ENCODE peak calls at places on chromosomes 1 and 21, in four cellular contexts. One of them, this sample, is unnamed.

GRCh38 chr21:45590726-45591618 is 48.7 kb upstream of the SLC19A1 start:
- DNase-seq in GM23338: peak
- DNase-seq in astrocyte: no peak
- DNase-seq in heart left ventricle: no peak
- DNase-seq in this sample: peak

GRCh38 chr1:102970496-102971078 is 137.7 kb downstream of the COL11A1 start:
- DNase-seq in astrocyte: peak
- DNase-seq in GM23338: peak
- DNase-seq in heart left ventricle: no peak
- DNase-seq in this sample: no peak

GRCh38 chr1:32464716-32465540 is at the start of gene ZBTB8B:
- DNase-seq in GM23338: peak
- DNase-seq in astrocyte: peak
- DNase-seq in heart left ventricle: peak
- DNase-seq in this sample: peak

GRCh38 chr1:91123773-91124172 is 101.9 kb upstream of the ZNF644 start:
- DNase-seq in astrocyte: no peak
- DNase-seq in heart left ventricle: no peak
- DNase-seq in GM23338: peak
- DNase-seq in this sample: no peak

GRCh38 chr1:218474089-218474488 is 129.0 kb downstream of the TGFB2 start:
- DNase-seq in astrocyte: no peak
- DNase-seq in GM23338: no peak
- DNase-seq in heart left ventricle: no peak
- DNase-seq in this sample: no peak

GRCh38 chr1:151839457-151840409 is at the start of gene C2CD4D:
- DNase-seq in GM23338: peak
- DNase-seq in heart left ventricle: peak
- DNase-seq in astrocyte: no peak
- DNase-seq in this sample: peak

GRCh38 chr21:26117324-26117971 is 53.1 kb downstream of the APP start:
- DNase-seq in heart left ventricle: no peak
- DNase-seq in astrocyte: no peak
- DNase-seq in GM23338: no peak
- DNase-seq in this sample: no peak

GRCh38 chr1:200880212-200880611 is 7.4 kb downstream of the GPR25 start:
- DNase-seq in astrocyte: no peak
- DNase-seq in heart left ventricle: no peak
- DNase-seq in GM23338: no peak
- DNase-seq in this sample: no peak

GRCh38 chr1:231363624-231364023 is 25.5 kb downstream of the SPRTN start:
- DNase-seq in astrocyte: no peak
- DNase-seq in heart left ventricle: no peak
- DNase-seq in GM23338: no peak
- DNase-seq in this sample: no peak

GRCh38 chr1:84278905-84279304 is 22.6 kb upstream of the SAMD13 start:
- DNase-seq in GM23338: no peak
- DNase-seq in astrocyte: no peak
- DNase-seq in heart left ventricle: no peak
- DNase-seq in this sample: no peak

GRCh38 chr1:55255901-55256300 is 40.7 kb upstream of the USP24 start:
- DNase-seq in astrocyte: no peak
- DNase-seq in GM23338: no peak
- DNase-seq in heart left ventricle: no peak
- DNase-seq in this sample: no peak

GRCh38 chr1:85320371-85321131 is 44.1 kb upstream of the BCL10 start:
- DNase-seq in GM23338: no peak
- DNase-seq in astrocyte: peak
- DNase-seq in heart left ventricle: no peak
- DNase-seq in this sample: no peak

GRCh38 chr21:20639026-20639425 is 359.2 kb upstream of the NCAM2 start:
- DNase-seq in heart left ventricle: no peak
- DNase-seq in GM23338: no peak
- DNase-seq in astrocyte: no peak
- DNase-seq in this sample: no peak

GRCh38 chr1:9593492-9594465 is 5.1 kb downstream of the TMEM201 start:
- DNase-seq in astrocyte: peak
- DNase-seq in heart left ventricle: peak
- DNase-seq in GM23338: peak
- DNase-seq in this sample: peak

GRCh38 chr1:203521071-203521794 is 27.3 kb downstream of the OPTC start:
- DNase-seq in astrocyte: no peak
- DNase-seq in heart left ventricle: no peak
- DNase-seq in GM23338: no peak
- DNase-seq in this sample: no peak

GRCh38 chr1:56385314-56385713 is 194.0 kb downstream of the PLPP3 start:
- DNase-seq in heart left ventricle: no peak
- DNase-seq in astrocyte: no peak
- DNase-seq in GM23338: no peak
- DNase-seq in this sample: no peak

GRCh38 chr1:22527555-22528296 is 35.6 kb upstream of the EPHA8 start:
- DNase-seq in GM23338: peak
- DNase-seq in heart left ventricle: no peak
- DNase-seq in astrocyte: no peak
- DNase-seq in this sample: no peak

GRCh38 chr1:51697160-51697559 is 80.3 kb downstream of the OSBPL9 start:
- DNase-seq in astrocyte: peak
- DNase-seq in heart left ventricle: no peak
- DNase-seq in GM23338: no peak
- DNase-seq in this sample: no peak

GRCh38 chr1:244559561-244559960 is 93.4 kb upstream of the DESI2 start:
- DNase-seq in heart left ventricle: no peak
- DNase-seq in GM23338: no peak
- DNase-seq in astrocyte: no peak
- DNase-seq in this sample: no peak

GRCh38 chr1:89273324-89273778 is 691 bp upstream of the GBP5 start:
- DNase-seq in astrocyte: no peak
- DNase-seq in heart left ventricle: no peak
- DNase-seq in GM23338: no peak
- DNase-seq in this sample: no peak

GRCh38 chr1:104702731-104703130 is 953.0 kb downstream of the AMY1C start:
- DNase-seq in heart left ventricle: no peak
- DNase-seq in astrocyte: no peak
- DNase-seq in GM23338: no peak
- DNase-seq in this sample: no peak

GRCh38 chr1:202130816-202131522 is 8.3 kb downstream of the GPR37L1 start:
- DNase-seq in heart left ventricle: peak
- DNase-seq in GM23338: no peak
- DNase-seq in astrocyte: no peak
- DNase-seq in this sample: no peak

GRCh38 chr1:2650967-2651645 is 18.3 kb upstream of the MMEL1 start:
- DNase-seq in heart left ventricle: no peak
- DNase-seq in astrocyte: no peak
- DNase-seq in GM23338: no peak
- DNase-seq in this sample: no peak

GRCh38 chr1:197321821-197322220 is 53.8 kb downstream of the CRB1 start:
- DNase-seq in GM23338: no peak
- DNase-seq in astrocyte: peak
- DNase-seq in heart left ventricle: no peak
- DNase-seq in this sample: no peak

GRCh38 chr1:44251486-44251885 is 38.2 kb downstream of the DMAP1 start:
- DNase-seq in heart left ventricle: no peak
- DNase-seq in astrocyte: no peak
- DNase-seq in GM23338: no peak
- DNase-seq in this sample: peak

GRCh38 chr1:230797376-230798186 is 50.4 kb downstream of the CAPN9 start:
- DNase-seq in astrocyte: peak
- DNase-seq in heart left ventricle: peak
- DNase-seq in GM23338: peak
- DNase-seq in this sample: peak

GRCh38 chr1:66623812-66624211 is 89.9 kb downstream of the SGIP1 start:
- DNase-seq in astrocyte: peak
- DNase-seq in heart left ventricle: no peak
- DNase-seq in GM23338: no peak
- DNase-seq in this sample: no peak

GRCh38 chr1:202069670-202070069 is 53.0 kb upstream of the GPR37L1 start:
- DNase-seq in heart left ventricle: no peak
- DNase-seq in astrocyte: no peak
- DNase-seq in GM23338: no peak
- DNase-seq in this sample: no peak

GRCh38 chr1:8889925-8890785 is 11.7 kb upstream of the ENO1 start:
- DNase-seq in heart left ventricle: peak
- DNase-seq in GM23338: no peak
- DNase-seq in astrocyte: peak
- DNase-seq in this sample: peak

GRCh38 chr21:26715878-26716506 is 129.2 kb downstream of the ADAMTS1 start:
- DNase-seq in astrocyte: peak
- DNase-seq in heart left ventricle: peak
- DNase-seq in GM23338: peak
- DNase-seq in this sample: peak

GRCh38 chr21:46661211-46661625 is 25.7 kb downstream of the PRMT2 start:
- DNase-seq in GM23338: peak
- DNase-seq in astrocyte: peak
- DNase-seq in heart left ventricle: peak
- DNase-seq in this sample: peak

GRCh38 chr1:100658716-100659026 is 60.9 kb upstream of the VCAM1 start:
- DNase-seq in heart left ventricle: no peak
- DNase-seq in GM23338: no peak
- DNase-seq in astrocyte: no peak
- DNase-seq in this sample: no peak

GRCh38 chr1:10865518-10866313 is 69.3 kb upstream of the CASZ1 start:
- DNase-seq in astrocyte: no peak
- DNase-seq in heart left ventricle: no peak
- DNase-seq in GM23338: peak
- DNase-seq in this sample: no peak

GRCh38 chr21:27359141-27359540 is 392.3 kb upstream of the ADAMTS5 start:
- DNase-seq in astrocyte: peak
- DNase-seq in GM23338: no peak
- DNase-seq in heart left ventricle: no peak
- DNase-seq in this sample: no peak

GRCh38 chr1:205706601-205707502 is 26.5 kb upstream of the SLC45A3 start:
- DNase-seq in heart left ventricle: no peak
- DNase-seq in astrocyte: no peak
- DNase-seq in GM23338: no peak
- DNase-seq in this sample: no peak
- H3K27ac ChIP-seq in heart left ventricle: peak
- H3K27ac ChIP-seq in astrocyte: no peak
- H3K27ac ChIP-seq in GM23338: peak
- H3K27ac ChIP-seq in this sample: no peak

GRCh38 chr1:46303038-46303871 is at the start of the genes LRRC41 and UQCRH:
- DNase-seq in heart left ventricle: peak
- DNase-seq in astrocyte: peak
- DNase-seq in GM23338: peak
- DNase-seq in this sample: peak

GRCh38 chr1:46301406-46302090 is 1.9 kb downstream of the LRRC41 start:
- DNase-seq in GM23338: peak
- DNase-seq in heart left ventricle: peak
- DNase-seq in astrocyte: peak
- DNase-seq in this sample: no peak

GRCh38 chr1:46300673-46301405 is 2.6 kb downstream of the LRRC41 start:
- DNase-seq in GM23338: peak
- DNase-seq in astrocyte: peak
- DNase-seq in heart left ventricle: peak
- DNase-seq in this sample: no peak

GRCh38 chr1:46303872-46304326 is 401 bp downstream of the UQCRH start:
- DNase-seq in GM23338: peak
- DNase-seq in astrocyte: no peak
- DNase-seq in heart left ventricle: no peak
- DNase-seq in this sample: no peak

DNA sequence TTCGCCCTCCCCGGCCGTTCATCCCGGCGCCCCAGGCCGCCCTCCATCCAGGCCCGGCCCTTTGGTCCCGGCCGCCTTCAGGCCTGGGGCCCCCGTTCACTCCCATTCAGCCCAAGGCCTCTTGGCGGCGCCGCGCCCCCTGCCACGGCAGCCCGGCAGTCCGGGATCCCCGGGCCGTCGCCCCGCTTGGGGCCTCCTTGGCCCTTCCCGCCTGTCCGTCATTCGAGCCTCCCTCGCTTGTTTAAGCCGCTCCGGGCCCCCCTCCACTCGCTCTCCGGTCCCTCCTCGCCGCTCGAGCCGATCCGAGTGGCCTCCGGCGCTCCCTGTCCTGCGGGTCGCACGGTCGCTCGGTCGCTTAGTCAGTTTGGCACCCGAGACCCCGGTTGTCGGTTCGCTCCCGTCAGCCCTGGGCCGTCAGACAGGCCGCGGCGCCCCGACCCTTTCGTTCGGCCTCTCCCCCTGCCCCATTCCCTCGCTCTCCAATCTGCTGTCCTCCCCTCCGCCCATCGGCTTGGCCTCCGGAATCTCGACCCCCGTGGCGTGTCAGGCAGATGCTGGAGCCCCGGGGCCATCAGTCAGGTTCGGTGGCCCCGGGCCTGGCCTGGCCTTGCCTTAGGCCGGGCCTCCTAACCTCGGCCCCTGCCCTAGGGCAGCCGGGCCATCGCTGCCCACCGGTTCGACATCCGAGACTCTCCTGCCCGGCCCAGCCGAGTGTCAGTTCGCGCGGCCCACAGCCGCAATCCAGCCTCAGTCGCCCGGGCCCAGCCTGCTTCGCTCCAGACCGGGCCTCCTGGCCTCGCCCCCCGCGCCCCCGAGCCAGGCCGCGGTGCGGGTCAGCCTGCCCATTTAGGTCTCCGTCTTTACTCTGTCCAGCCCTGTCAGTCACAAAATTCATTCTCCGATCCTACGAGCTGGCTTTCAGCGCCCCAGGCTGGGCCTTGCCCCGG is 1.1 kb downstream of the LRRC41 start:
- DNase-seq in GM23338: peak
- DNase-seq in heart left ventricle: peak
- DNase-seq in astrocyte: peak
- DNase-seq in this sample: peak
- TF ChIP-seq CTCF in GM23338: peak
- TF ChIP-seq CTCF in heart left ventricle: peak
- TF ChIP-seq CTCF in astrocyte: no peak
- TF ChIP-seq CTCF in this sample: no peak

GRCh38 chr1:206891412-206891811 is 5.8 kb upstream of the IL24 start:
- DNase-seq in heart left ventricle: no peak
- DNase-seq in astrocyte: no peak
- DNase-seq in GM23338: no peak
- DNase-seq in this sample: no peak
- H3K27ac ChIP-seq in heart left ventricle: no peak
- H3K27ac ChIP-seq in astrocyte: no peak
- H3K27ac ChIP-seq in GM23338: no peak
- H3K27ac ChIP-seq in this sample: no peak

DNA sequence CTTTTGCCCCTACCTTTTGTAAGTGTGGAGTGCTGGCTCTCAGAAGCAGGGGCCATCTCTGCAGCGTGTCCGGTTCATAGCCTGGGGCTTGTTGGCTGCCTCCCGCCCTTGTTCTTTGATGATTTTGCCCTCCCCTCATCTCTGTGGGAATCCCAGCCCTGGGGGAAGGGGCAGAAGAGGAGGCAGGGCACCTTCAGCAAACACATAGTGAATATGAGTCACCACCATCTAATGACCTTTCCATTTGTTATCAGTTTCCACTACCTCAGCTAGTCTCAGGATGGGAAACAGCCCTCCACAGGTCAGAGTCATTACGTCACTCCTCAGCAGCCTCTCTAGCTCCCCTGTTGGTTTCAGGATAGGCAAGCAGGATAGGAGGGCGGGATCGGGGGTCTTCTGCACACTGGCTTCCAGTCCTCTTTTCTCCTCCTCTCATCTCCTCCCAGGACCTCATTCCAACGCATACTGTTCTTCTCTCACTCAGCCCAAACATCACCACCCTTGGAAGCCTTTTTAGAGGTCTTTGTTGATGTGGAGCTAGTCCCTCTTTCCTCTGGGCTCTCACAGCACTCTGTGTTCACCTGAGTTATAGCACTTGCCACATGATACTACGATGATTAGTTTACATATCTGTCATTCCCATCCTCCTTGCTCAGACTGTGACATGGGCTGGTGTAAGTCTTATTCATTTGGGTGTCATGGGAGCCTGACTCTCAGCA is 15.8 kb downstream of the GADD45A start:
- DNase-seq in GM23338: peak
- DNase-seq in heart left ventricle: peak
- DNase-seq in astrocyte: peak
- DNase-seq in this sample: no peak
- TF ChIP-seq CTCF in GM23338: peak
- TF ChIP-seq CTCF in heart left ventricle: peak
- TF ChIP-seq CTCF in astrocyte: no peak
- TF ChIP-seq CTCF in this sample: no peak